ENCODE peak calls at places on chromosomes 3 and 15, in six cellular contexts. I is IMR-90, K is H1, Y is neuronal stem cell, F is mesenchymal stem cell, A is H9. G is an unnamed sample. For H3K4me1, the result is how much of the 10 kb centered on the place peaks cover.

GRCh38 chr3:120838441-120839091 is 69.4 kb upstream of the STXBP5L start:
- DNase-seq in A (no peak), F (no peak), K (no peak), I (no peak), Y (no peak), G (no peak)

GRCh38 chr3:52851348-52851747 is 16.5 kb upstream of the MUSTN1 start:
- DNase-seq in Y (peak), I (peak), F (peak), A (peak), K (peak), G (peak)

GRCh38 chr3:76442374-76442915 is 597.5 kb upstream of the ROBO2 start:
- DNase-seq in F (no peak), Y (no peak), A (no peak), I (peak), K (no peak), G (no peak)

GRCh38 chr15:95017950-95018349 is 786.6 kb downstream of the MCTP2 start:
- DNase-seq in Y (no peak), F (peak), K (no peak), I (no peak), A (peak), G (peak)

GRCh38 chr3:73685061-73685460 is 60.3 kb upstream of the PDZRN3 start:
- DNase-seq in A (no peak), Y (no peak), K (no peak), I (no peak), F (no peak), G (no peak)

GRCh38 chr15:94135748-94136147 is 95.6 kb upstream of the MCTP2 start:
- DNase-seq in Y (no peak), A (no peak), F (peak), I (no peak), K (no peak), G (peak)

GRCh38 chr15:72146934-72147333 is 28.7 kb downstream of the SENP8 start:
- DNase-seq in Y (no peak), K (no peak), A (no peak), I (no peak), F (no peak), G (no peak)

GRCh38 chr3:45426161-45426560 is 37.8 kb downstream of the LARS2 start:
- DNase-seq in Y (peak), A (peak), F (no peak), I (no peak), K (no peak), G (peak)

GRCh38 chr3:16810013-16810412 is 74.7 kb upstream of the PLCL2 start:
- DNase-seq in A (no peak), F (no peak), I (no peak), Y (no peak), K (no peak), G (no peak)

GRCh38 chr15:27878841-27879240 is 220.3 kb downstream of the OCA2 start:
- DNase-seq in Y (no peak), A (no peak), K (no peak), F (no peak), I (no peak), G (no peak)

GRCh38 chr15:86278586-86278985 is 198.9 kb downstream of the AGBL1 start:
- DNase-seq in Y (no peak), I (no peak), F (no peak), K (no peak), A (no peak), G (no peak)

GRCh38 chr15:63186065-63186464 is 3.3 kb upstream of the RAB8B start:
- DNase-seq in Y (no peak), F (peak), K (no peak), I (peak), A (no peak), G (no peak)

DNA sequence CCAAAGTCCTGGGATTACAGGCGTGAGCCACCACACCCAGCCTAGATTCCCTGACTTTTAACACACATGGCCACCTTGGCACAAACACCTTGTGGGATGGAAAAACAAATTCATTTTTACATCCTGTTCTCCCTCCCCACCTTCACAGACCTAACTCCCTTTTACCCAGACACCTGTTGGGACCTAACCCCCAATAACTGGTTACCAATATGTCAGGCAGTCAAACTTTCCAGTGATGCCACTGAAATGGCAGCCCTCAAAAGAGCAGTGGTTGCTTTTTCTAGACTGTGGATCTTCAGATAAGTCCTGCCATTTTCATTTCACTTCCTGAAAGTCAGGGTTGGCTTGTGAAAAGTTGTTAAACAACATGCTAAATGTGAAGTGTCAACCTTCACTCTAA is 34.9 kb downstream of the SIN3A start:
- DNase-seq in A (no peak), K (no peak), Y (no peak), I (no peak), F (no peak), G (no peak)
- H2BK15ac ChIP-seq in A (no peak), K (no peak), Y (no peak), I (no peak), F (no peak), G (no peak)

GRCh38 chr3:167346171-167346570 is 33.9 kb downstream of the ZBBX start:
- DNase-seq in A (no peak), K (no peak), Y (no peak), I (no peak), F (no peak), G (no peak)
- H3K4me1 ChIP-seq in A (under half), K (under half), Y (under half), I (under half), F (under half), G (under half)

GRCh38 chr3:157479464-157480243 is 23.6 kb downstream of the VEPH1 start:
- DNase-seq in Y (no peak), I (no peak), K (no peak), A (no peak), F (no peak), G (no peak)
- H2BK15ac ChIP-seq in Y (no peak), I (no peak), K (no peak), A (no peak), F (no peak), G (no peak)

GRCh38 chr15:89377042-89377841 is 42.6 kb upstream of the POLG start:
- DNase-seq in A (peak), I (no peak), K (no peak), Y (no peak), F (no peak), G (no peak)
- H3K4me1 ChIP-seq in A (under half), I (under half), K (under half), Y (under half), F (under half), G (under half)

GRCh38 chr3:40790741-40791140 is 266.0 kb downstream of the ZNF621 start:
- DNase-seq in K (no peak), I (no peak), A (no peak), F (no peak), Y (no peak), G (no peak)
- H2BK15ac ChIP-seq in K (no peak), I (no peak), A (no peak), F (no peak), Y (no peak), G (no peak)

GRCh38 chr3:182420741-182421140 is 372.6 kb upstream of the ATP11B start:
- DNase-seq in F (no peak), Y (no peak), A (no peak), K (no peak), I (no peak), G (no peak)

GRCh38 chr3:182424006-182424405 is 369.3 kb upstream of the ATP11B start:
- DNase-seq in I (no peak), Y (no peak), F (no peak), K (no peak), A (no peak), G (no peak)
- H3K4me1 ChIP-seq in I (under half), Y (under half), F (under half), K (under half), A (under half), G (under half)

DNA sequence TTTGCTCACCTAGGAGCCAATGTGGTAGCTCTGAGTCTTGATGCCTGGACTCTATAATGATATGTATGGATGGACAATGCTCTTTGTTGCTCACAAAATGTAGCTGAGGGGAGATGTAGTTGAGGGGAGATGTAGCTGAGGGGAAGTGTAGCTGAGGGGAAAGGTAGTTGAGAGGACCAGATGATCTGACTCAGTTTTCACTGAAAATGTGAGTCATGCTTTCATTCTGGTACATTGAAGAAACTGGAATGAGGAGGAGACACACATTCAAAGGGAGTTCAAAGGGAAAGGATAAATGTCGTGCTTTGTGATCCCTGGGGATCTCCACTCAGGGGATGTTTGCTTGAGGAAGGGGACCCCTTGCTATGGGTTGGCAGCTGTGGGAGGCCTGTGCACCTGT is 302.9 kb upstream of the TRIM42 start:
- DNase-seq in Y (no peak), K (no peak), F (no peak), I (no peak), A (no peak), G (no peak)
- H2BK15ac ChIP-seq in Y (no peak), K (peak), F (no peak), I (no peak), A (no peak), G (no peak)

GRCh38 chr3:172182797-172183196 is 143.4 kb downstream of the FNDC3B start:
- DNase-seq in F (no peak), I (no peak), Y (no peak), A (no peak), K (no peak), G (no peak)
- H3K4me1 ChIP-seq in F (under half), I (under half), Y (under half), A (under half), K (under half), G (under half)

DNA sequence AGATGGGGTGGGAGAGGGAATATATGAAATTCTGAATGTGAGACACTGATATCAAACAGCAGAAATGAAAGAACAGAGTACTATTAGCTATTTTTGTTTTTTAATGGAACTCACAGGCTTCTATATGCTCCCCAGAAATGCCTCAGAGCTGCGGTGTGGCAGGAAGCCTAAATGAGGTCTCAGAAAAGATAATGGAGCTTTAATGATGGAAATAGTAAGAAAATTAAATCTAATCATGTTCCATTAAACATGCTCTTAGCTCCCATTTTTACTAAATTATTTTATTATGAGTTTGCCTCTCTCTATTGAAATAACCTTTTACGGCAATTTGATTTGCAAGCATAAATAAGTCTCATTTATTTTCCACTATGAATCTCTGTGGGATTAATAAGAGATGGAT is 378.9 kb downstream of the ULK4 start:
- DNase-seq in K (no peak), F (no peak), Y (no peak), I (no peak), A (no peak), G (no peak)
- H2BK15ac ChIP-seq in K (no peak), F (no peak), Y (no peak), I (no peak), A (no peak), G (no peak)

DNA sequence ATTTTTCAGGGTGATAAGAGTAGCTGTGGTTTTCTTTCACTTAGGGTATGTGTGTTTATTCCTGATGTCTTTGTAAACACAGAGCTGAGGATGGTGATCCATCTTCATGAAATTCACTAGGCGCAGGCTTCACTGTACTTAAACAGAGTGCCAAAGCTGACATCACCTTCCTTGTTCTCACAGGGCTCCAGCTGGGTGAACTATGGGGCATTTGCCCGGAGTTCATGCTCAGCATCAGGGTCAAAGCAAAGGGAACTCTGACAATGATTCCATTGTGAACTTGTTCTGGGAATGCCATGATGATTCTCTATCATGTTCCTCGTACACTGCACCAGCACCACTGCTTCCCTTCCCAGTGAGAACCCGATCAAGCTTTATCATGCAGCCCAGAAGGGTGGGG is 184.8 kb upstream of the P2RY1 start:
- DNase-seq in K (no peak), A (no peak), Y (no peak), I (no peak), F (peak), G (no peak)
- H3K4me1 ChIP-seq in K (under half), A (under half), Y (under half), I (under half), F (under half), G (under half)